ENCODE peak calls at places on chromosome 4, in seven cellular contexts. B, H, C, S, K, J and P are unnamed samples.

GRCh38 chr4:74531952-74532794 is 87.2 kb downstream of the AREG start:
- DNase-seq in B (peak), H (no peak), C (peak), S (peak), K (peak), J (peak), P (no peak)

GRCh38 chr4:40976343-40976742 is 226.6 kb downstream of the NSUN7 start:
- DNase-seq in B (peak), H (no peak), C (peak), S (peak), K (peak), J (no peak), P (no peak)

GRCh38 chr4:87967193-87967592 is 8.3 kb upstream of the SPP1 start:
- DNase-seq in B (no peak), H (no peak), C (no peak), S (no peak), K (no peak), J (no peak), P (no peak)

GRCh38 chr4:85496146-85496849 is 21.3 kb downstream of the ARHGAP24 start:
- DNase-seq in B (no peak), H (no peak), C (peak), S (peak), K (no peak), J (no peak), P (no peak)

GRCh38 chr4:98659106-98659592 is 738 bp upstream of the TSPAN5 start:
- DNase-seq in B (no peak), H (no peak), C (no peak), S (peak), K (no peak), J (peak), P (no peak)

GRCh38 chr4:151957163-151957562 is 196.4 kb upstream of the GATB start:
- DNase-seq in B (no peak), H (no peak), C (peak), S (peak), K (no peak), J (peak), P (no peak)

GRCh38 chr4:76600447-76600846 is 165.4 kb downstream of the SHROOM3 start:
- DNase-seq in B (no peak), H (no peak), C (no peak), S (no peak), K (no peak), J (no peak), P (no peak)

GRCh38 chr4:25823632-25824031 is 39.2 kb downstream of the SEL1L3 start:
- DNase-seq in B (no peak), H (no peak), C (no peak), S (no peak), K (no peak), J (no peak), P (no peak)

GRCh38 chr4:15902741-15903140 is 35.8 kb downstream of the FGFBP1 start:
- DNase-seq in B (no peak), H (no peak), C (no peak), S (no peak), K (no peak), J (no peak), P (no peak)

GRCh38 chr4:10639100-10639499 is 45.5 kb downstream of the CLNK start:
- DNase-seq in B (no peak), H (no peak), C (no peak), S (no peak), K (no peak), J (no peak), P (no peak)

GRCh38 chr4:139950568-139950967 is 203.4 kb downstream of the MAML3 start:
- DNase-seq in B (no peak), H (no peak), C (peak), S (peak), K (peak), J (no peak), P (no peak)

GRCh38 chr4:186158966-186159365 is 32.4 kb upstream of the CYP4V2 start:
- DNase-seq in B (no peak), H (no peak), C (no peak), S (no peak), K (no peak), J (no peak), P (no peak)

GRCh38 chr4:165439981-165440380 is 61.2 kb downstream of the CPE start:
- DNase-seq in B (no peak), H (no peak), C (peak), S (peak), K (no peak), J (no peak), P (no peak)
- TF ChIP-seq CTCF in B (no peak), H (no peak), C (no peak), S (no peak), K (no peak), J (no peak), P (no peak)

GRCh38 chr4:184617611-184618196 is 31.5 kb downstream of the CASP3 start:
- DNase-seq in B (no peak), H (no peak), C (no peak), S (no peak), K (no peak), J (peak), P (no peak)

GRCh38 chr4:184613405-184613804 is 35.8 kb downstream of the CASP3 start:
- DNase-seq in B (no peak), H (no peak), C (no peak), S (no peak), K (no peak), J (no peak), P (no peak)

GRCh38 chr4:184620208-184620867 is 28.9 kb downstream of the CASP3 start:
- DNase-seq in B (no peak), H (no peak), C (no peak), S (no peak), K (no peak), J (no peak), P (no peak)

GRCh38 chr4:184614509-184614908 is 34.7 kb downstream of the CASP3 start:
- DNase-seq in B (no peak), H (no peak), C (no peak), S (no peak), K (no peak), J (no peak), P (no peak)

DNA sequence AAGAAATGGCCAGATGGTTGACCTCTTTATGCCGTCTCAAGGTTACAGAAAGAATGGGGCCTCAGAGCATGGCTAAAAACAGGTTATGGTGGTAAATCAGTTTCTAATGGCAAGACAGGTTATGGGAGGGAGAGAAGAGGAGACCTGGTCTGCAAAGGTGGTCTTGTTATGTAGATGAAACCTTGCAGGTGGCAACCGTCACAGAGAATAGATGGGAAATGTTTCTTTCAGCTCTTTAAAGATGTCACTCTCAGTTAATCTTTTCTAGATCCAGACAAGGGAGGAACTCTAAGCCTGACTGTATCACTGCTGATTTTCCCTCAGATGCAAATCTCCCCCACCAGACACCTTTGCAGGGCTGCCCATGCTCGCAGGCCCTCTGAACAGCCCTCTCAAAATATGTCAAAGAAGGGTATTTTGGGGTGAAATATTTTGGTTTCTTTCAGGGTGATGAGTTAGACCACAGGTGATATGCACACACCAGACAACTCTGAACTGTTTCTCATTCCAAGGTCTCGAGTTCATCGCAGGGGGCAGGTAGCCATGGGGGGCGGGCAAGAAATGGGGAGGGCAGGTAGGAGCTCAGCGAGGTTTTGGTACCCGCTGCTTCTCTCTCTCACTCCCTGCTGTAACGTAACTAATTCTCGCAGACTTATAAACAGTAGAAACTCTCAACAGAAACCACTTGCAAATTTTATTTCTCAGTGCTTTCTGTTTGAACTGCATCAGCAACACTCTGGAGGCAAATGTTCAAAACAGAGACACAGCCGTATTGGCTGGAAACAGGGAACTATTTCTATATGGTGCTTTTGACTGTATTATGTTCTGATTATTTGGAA is 32.4 kb downstream of the CASP3 start:
- DNase-seq in B (no peak), H (no peak), C (no peak), S (no peak), K (no peak), J (peak), P (no peak)
- TF ChIP-seq CTCF in B (no peak), H (no peak), C (no peak), S (no peak), K (no peak), J (no peak), P (no peak)

GRCh38 chr4:123856689-123857545 is 460.3 kb downstream of the SPRY1 start:
- DNase-seq in B (peak), H (no peak), C (peak), S (peak), K (no peak), J (peak), P (no peak)
- TF ChIP-seq CTCF in B (peak), H (peak), C (peak), S (no peak), K (no peak), J (peak), P (peak)

DNA sequence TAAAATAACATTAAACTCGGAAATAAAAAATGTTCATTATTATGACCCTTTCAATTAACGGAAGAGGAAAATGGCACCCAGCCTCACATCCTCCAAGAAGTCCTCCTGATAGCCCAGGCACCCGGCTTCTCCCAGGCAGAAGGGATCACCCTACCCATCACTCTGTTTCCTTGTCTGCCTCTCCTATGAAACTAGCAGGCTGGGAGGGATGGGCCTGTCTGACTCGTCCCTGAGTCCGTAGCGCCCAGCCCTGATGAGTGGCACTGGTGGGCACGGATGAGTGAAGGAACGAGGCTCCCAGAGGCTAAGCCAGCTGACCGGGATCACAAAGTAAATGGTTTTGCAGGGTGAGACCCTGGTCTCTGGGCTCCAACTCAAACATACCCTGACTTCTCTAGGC is 28.6 kb upstream of the KIAA0232 start:
- DNase-seq in B (no peak), H (no peak), C (no peak), S (no peak), K (no peak), J (no peak), P (no peak)
- TF ChIP-seq CTCF in B (no peak), H (no peak), C (no peak), S (no peak), K (no peak), J (no peak), P (no peak)

GRCh38 chr4:157127571-157127970 is 51.6 kb downstream of the GLRB start:
- DNase-seq in B (no peak), H (no peak), C (no peak), S (no peak), K (no peak), J (peak), P (no peak)

DNA sequence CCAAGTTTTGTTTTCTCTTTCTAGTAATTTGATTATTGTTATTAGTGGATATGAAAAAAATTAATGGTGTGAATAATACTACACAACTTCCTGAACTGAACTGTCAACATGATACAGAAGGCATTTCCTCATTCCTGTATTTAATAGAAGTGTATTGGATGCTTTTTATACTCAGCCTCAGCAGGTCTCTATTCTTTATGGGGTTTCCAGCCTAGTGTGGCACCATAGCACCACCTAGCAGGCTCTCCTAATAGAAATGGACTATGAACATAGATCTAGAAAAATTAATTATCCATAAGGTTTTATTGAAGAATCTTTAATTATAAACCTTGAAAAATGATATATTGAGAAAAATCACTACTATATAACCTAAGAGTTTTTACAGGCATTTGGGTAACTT is 52.4 kb downstream of the GLRB start:
- DNase-seq in B (peak), H (no peak), C (peak), S (peak), K (no peak), J (no peak), P (no peak)
- TF ChIP-seq CTCF in B (peak), H (peak), C (peak), S (peak), K (no peak), J (peak), P (peak)

GRCh38 chr4:3785292-3785565 is 19.0 kb downstream of the ADRA2C start:
- DNase-seq in B (no peak), H (no peak), C (no peak), S (no peak), K (no peak), J (no peak), P (no peak)
- TF ChIP-seq CTCF in B (no peak), H (no peak), C (no peak), S (no peak), K (no peak), J (no peak), P (no peak)

GRCh38 chr4:36244257-36245084 is at the start of gene ARAP2:
- DNase-seq in B (no peak), H (peak), C (peak), S (peak), K (peak), J (peak), P (no peak)
- TF ChIP-seq CTCF in B (peak), H (no peak), C (no peak), S (no peak), K (no peak), J (peak), P (peak)

GRCh38 chr4:12389604-12390003 is 960.9 kb upstream of the HS3ST1 start:
- DNase-seq in B (no peak), H (no peak), C (no peak), S (no peak), K (no peak), J (no peak), P (no peak)
- TF ChIP-seq CTCF in B (no peak), H (no peak), C (no peak), S (no peak), K (no peak), J (no peak), P (no peak)

DNA sequence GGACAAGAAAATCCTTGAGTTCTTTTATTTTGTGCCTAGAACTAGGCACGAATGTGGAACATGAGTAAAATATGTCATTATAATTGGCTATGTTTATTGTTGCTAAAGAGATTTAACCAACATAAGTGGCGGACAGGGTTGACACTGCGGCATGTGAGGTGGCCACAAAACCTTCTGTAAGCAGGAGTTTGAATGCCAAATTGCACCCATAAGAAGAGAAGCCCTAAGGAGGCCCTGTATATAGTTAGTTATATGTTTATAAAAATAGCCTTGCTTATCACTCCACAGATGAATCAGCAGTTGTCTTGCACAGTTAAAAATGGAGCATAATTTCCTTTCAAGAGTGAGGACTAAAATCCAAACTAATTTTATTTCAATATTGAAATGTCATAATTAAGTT is 336.1 kb downstream of the GBA3 start:
- DNase-seq in B (no peak), H (no peak), C (no peak), S (no peak), K (no peak), J (no peak), P (no peak)
- TF ChIP-seq CTCF in B (no peak), H (no peak), C (no peak), S (no peak), K (no peak), J (no peak), P (no peak)

DNA sequence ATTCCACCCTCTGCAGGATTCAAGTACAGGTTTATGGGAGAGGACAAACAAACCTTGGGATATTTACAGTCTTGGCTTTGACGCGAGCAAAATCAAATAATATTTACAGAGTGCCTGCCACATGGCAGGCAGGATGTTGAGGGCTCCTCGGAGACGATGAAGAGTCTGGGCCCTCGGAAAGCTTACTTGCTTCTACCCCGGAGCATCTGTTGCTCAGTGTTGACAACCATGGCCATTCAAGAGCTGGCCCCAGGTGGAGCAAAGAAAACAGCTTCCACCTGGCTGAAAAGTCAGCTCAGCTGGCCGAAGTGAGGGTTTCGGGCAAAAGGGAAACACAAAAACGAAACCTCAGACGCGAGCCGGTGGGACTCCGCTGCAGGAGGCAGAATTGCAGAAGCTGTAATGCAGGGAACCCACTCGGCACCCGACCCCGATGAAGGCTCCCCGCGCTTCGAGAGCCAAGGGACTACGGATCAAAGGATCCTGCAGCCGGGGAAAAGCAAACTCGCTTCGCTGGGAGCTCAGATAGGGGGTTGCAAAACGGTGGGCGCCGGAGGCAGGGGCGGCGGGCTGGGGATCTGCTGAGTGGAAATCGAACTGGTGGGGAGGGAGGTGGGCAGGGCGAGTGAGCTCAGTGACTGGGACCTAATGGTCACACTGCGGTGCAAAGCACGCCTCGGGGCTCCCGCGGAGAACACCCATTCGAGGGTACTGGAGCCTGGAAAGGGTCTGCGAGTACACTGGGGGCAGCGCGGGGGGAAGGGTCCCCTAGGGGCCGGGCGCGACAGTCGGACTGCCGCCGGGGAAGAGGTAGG is 777 bp downstream of the ATP8A1 start:
- DNase-seq in B (peak), H (peak), C (peak), S (peak), K (peak), J (peak), P (peak)
- TF ChIP-seq CTCF in B (no peak), H (no peak), C (no peak), S (no peak), K (no peak), J (no peak), P (no peak)